ENCODE peak calls at places on chromosomes 5 and 9, in five cellular contexts. D is AG04450, R is upper lobe of left lung, I is epithelial cell of esophagus, Q is AG09309. W is an unnamed sample.

GRCh38 chr9:129221233-129221632 is 43.2 kb upstream of the IER5L start:
- DNase-seq in R (no peak), I (no peak), D (no peak), Q (no peak), W (no peak)

GRCh38 chr5:111070272-111071134 is 1.0 kb upstream of the TSLP start:
- DNase-seq in R (peak), Q (no peak), I (no peak), D (no peak), W (no peak)

GRCh38 chr5:135319928-135320606 is 79.0 kb downstream of the MACROH2A1 start:
- DNase-seq in I (no peak), R (no peak), D (no peak), Q (no peak), W (no peak)

GRCh38 chr5:141001854-141002666 is 35.8 kb downstream of the PCDHAC2 start:
- DNase-seq in R (peak), D (no peak), Q (no peak), I (no peak), W (no peak)

GRCh38 chr9:121756477-121757285 is 105.2 kb downstream of the DAB2IP start:
- DNase-seq in Q (no peak), R (no peak), D (no peak), I (no peak), W (no peak)

GRCh38 chr9:125851971-125852370 is 104.8 kb downstream of the PBX3 start:
- DNase-seq in I (no peak), Q (no peak), R (no peak), D (no peak), W (no peak)

GRCh38 chr5:31587546-31587945 is 51.4 kb upstream of the PDZD2 start:
- DNase-seq in Q (no peak), D (no peak), I (peak), R (no peak), W (no peak)

GRCh38 chr5:67166460-67166871 is 30.1 kb downstream of the CD180 start:
- DNase-seq in Q (no peak), D (no peak), R (peak), I (peak), W (no peak)

GRCh38 chr5:57450991-57451876 is 31.4 kb downstream of the ACTBL2 start:
- DNase-seq in D (no peak), I (peak), R (no peak), Q (peak), W (no peak)

GRCh38 chr5:110865400-110866094 is 126.7 kb downstream of the SLC25A46 start:
- DNase-seq in D (no peak), I (peak), Q (no peak), R (no peak), W (peak)

GRCh38 chr9:130029223-130029583 is 13.8 kb downstream of the FNBP1 start:
- DNase-seq in I (no peak), D (no peak), R (no peak), Q (no peak), W (no peak)

GRCh38 chr5:142070734-142071133 is 37.8 kb upstream of the NDFIP1 start:
- DNase-seq in Q (no peak), R (no peak), D (no peak), I (no peak), W (no peak)

GRCh38 chr9:112234779-112235178 is 59.7 kb upstream of the SUSD1 start:
- DNase-seq in I (no peak), Q (no peak), R (no peak), D (no peak), W (no peak)

GRCh38 chr5:39699164-39699563 is 274.4 kb upstream of the DAB2 start:
- DNase-seq in Q (no peak), R (no peak), I (peak), D (no peak), W (no peak)

GRCh38 chr5:135343417-135343816 is 55.6 kb downstream of the MACROH2A1 start:
- DNase-seq in Q (no peak), I (peak), D (no peak), R (no peak), W (no peak)

DNA sequence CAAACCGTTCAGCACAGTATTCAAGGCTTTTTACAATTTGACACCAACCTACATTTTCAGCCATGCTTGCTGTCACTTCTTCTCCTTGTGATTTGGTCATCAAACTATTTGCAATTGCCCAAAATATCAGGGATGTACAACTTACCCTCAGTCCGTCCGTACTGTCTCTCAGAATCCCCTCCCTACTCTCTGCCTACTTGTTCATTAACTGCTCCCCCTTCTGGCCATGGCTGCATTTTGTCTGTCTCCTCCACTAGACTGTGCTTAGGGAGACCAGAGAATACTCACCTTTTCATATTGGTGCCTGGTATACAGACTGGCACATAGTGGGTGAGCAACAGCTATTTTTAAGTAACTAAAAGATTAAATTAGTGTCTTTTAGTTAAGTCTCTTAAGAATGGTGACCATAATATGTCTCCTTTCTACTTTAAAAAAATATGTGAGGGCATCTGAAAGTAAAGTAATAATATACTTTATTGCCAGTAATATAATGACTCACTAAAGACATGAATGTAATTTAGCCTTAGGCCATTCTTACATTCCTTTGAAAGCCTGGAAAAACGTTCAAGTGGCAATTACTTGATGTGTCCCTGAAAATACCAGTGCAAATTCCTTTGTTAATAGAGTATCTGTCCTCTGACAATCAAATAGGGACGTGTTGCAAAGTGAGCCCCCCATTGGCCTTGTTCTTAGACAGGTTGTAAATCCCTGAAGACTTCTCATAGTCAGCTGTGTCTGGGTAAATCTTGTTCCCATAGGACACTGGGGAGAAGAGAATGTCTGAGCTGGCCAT is 27.8 kb downstream of the PRLR start:
- DNase-seq in D (no peak), R (no peak), I (peak), Q (peak), W (no peak)
- TF ChIP-seq CTCF in D (peak), R (peak), I (peak), Q (peak), W (peak)

GRCh38 chr5:132383261-132383660 is 13.8 kb downstream of the SLC22A5 start:
- DNase-seq in R (no peak), I (no peak), D (no peak), Q (no peak), W (no peak)
- TF ChIP-seq CTCF in R (no peak), I (no peak), D (no peak), Q (no peak), W (no peak)

GRCh38 chr9:33498387-33498786 is 24.7 kb upstream of the NOL6 start:
- DNase-seq in I (peak), D (no peak), Q (no peak), R (no peak), W (no peak)
- TF ChIP-seq CTCF in I (no peak), D (peak), Q (peak), R (no peak), W (peak)

GRCh38 chr5:79695501-79695900 is 5.9 kb downstream of the CMYA5 start:
- DNase-seq in D (no peak), I (no peak), Q (no peak), R (no peak), W (no peak)

GRCh38 chr5:79694183-79694582 is 4.5 kb downstream of the CMYA5 start:
- DNase-seq in D (no peak), I (no peak), Q (no peak), R (no peak), W (no peak)

GRCh38 chr5:79694652-79695051 is 5.0 kb downstream of the CMYA5 start:
- DNase-seq in I (no peak), R (no peak), D (no peak), Q (no peak), W (no peak)

GRCh38 chr5:79699766-79700400 is 10.2 kb downstream of the CMYA5 start:
- DNase-seq in R (no peak), I (no peak), D (no peak), Q (no peak), W (no peak)

GRCh38 chr5:79697222-79698164 is 7.9 kb downstream of the CMYA5 start:
- DNase-seq in I (peak), R (no peak), Q (peak), D (no peak), W (no peak)
- TF ChIP-seq CTCF in I (no peak), R (no peak), Q (no peak), D (no peak), W (no peak)

DNA sequence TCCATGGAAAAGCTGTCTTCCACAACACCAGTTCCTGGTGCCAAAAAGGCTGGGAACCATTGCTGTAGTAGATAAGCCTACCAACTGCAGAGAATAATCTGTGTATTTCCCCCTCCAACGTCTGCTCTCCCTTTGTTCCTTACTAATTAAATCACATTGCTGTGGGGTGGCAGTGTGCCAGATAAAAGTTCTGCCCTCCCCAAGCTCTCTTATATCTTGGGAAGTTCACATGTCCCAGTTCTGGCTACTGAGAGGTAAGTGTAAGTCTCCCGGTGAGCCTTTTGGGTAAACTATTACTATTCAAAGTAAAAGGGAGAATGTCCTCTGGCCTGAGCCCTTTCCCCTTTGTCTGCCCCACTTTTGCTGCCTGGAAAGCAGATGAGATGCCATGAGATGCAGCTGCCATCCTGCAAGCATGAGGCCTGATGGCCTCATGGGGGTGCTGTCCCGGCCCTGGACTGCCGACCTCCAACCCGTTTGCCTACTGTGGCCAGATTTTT is 14.7 kb downstream of the ENC1 start:
- DNase-seq in D (no peak), Q (no peak), I (peak), R (no peak), W (no peak)
- TF ChIP-seq CTCF in D (no peak), Q (no peak), I (peak), R (no peak), W (peak)

DNA sequence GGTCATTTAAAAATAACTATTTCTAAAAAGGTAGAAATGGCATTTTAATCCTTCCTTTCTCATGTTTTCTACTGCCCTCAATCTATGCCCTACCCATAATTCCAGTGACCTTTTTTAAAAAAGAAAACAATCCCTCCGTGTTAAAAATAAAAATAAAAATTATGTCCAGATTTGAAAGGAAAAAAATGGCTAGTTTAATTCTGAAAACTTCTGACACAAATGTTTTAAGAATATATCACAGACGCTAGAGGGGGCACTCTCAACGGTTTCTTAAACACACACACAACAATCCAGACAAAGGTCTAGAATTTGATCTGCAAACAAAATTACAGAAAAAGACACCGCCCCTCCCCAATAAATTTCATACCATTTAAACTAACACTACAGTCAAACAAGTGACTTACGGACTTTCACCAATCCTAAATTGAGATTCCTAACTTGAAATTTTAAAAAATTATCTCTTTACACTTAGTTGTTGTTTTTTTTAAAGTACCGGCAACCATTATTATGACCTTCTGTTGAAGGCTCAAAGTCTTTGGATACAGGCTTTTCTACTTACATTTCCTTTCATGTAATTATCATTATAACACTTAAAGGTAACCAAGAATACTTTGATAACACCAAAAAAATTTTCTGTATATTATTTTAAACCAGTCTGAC is 38.2 kb downstream of the CLINT1 start:
- DNase-seq in I (peak), R (no peak), Q (no peak), D (peak), W (no peak)
- TF ChIP-seq CTCF in I (peak), R (no peak), Q (peak), D (peak), W (peak)

GRCh38 chr9:131530546-131530929 is 525 bp downstream of the UCK1 start:
- DNase-seq in R (no peak), D (no peak), Q (no peak), I (peak), W (no peak)
- TF ChIP-seq CTCF in R (no peak), D (peak), Q (peak), I (peak), W (no peak)

DNA sequence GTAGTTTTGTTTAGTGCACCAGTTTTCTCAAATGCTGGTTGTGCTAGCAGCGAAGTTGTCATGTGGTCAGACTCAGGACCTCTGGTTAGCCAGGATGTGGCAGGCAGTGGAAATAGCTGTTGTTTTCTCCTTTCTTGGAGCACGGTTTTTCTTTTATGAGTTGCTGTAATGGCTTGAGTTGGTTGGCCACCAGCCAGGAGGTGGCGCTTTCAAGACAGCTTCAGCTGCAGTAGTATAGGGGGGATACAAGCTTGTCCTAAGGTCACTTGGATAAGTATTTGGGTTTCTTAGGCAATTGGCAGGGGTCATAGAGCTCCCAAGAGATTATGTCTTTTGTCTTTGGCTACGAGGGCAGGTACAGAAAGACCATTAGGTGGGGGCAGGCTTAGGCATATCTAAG is 274.2 kb upstream of the TARS1 start:
- DNase-seq in Q (no peak), R (no peak), I (no peak), D (no peak), W (no peak)
- TF ChIP-seq CTCF in Q (no peak), R (no peak), I (no peak), D (no peak), W (no peak)